ENCODE peak calls at places on chromosomes 11 and 22, in six cellular contexts. M is stimulated activated CD4-positive, alpha-beta T cell treated with anti-CD3 and anti-CD28 coated beads, Interleukin-12 subunit alpha, Interleukin-12 subunit beta, amount 100 ng/mL, for 4 hours; B is posterior cingulate gyrus; T is activated CD8-positive, alpha-beta T cell treated with anti-CD3 and anti-CD28 coated beads, Interleukin-2, amount 10 ng/mL, durations not matched to agents 7 days and 5 days; I is GM23248; P is activated CD8-positive, alpha-beta memory T cell treated with anti-CD3 and anti-CD28 coated beads, Interleukin-2, amount 50 U/mL, for 48 hours. F is an unnamed sample.

GRCh38 chr11:88103337-88104206 is 71.7 kb downstream of the RAB38 start:
- DNase-seq in B (no peak), P (peak; percentile 51), I (peak; percentile 38), M (peak; percentile 0), T (peak; percentile 54), F (no peak)

GRCh38 chr11:6556139-6556949 is 47.1 kb downstream of the RRP8 start:
- DNase-seq in B (no peak), M (no peak), P (no peak), I (no peak), T (peak; percentile 9), F (no peak)

GRCh38 chr11:75510011-75510595 is 15.6 kb downstream of the GDPD5 start:
- DNase-seq in B (no peak), T (no peak), P (no peak), I (no peak), M (no peak), F (no peak)

GRCh38 chr11:553083-553948 is 7.2 kb downstream of the LMNTD2 start:
- DNase-seq in M (no peak), T (no peak), B (no peak), P (no peak), I (no peak), F (no peak)

GRCh38 chr11:1548221-1549070 is 23.6 kb downstream of the DUSP8 start:
- DNase-seq in T (no peak), M (no peak), B (peak; percentile 45), I (peak; percentile 74), P (no peak), F (peak; percentile 90)

GRCh38 chr11:65793144-65793581 is 6.3 kb downstream of the OVOL1 start:
- DNase-seq in P (no peak), M (no peak), I (no peak), T (no peak), B (no peak), F (no peak)

GRCh38 chr11:116339306-116339705 is 433.5 kb downstream of the BUD13 start:
- DNase-seq in T (no peak), M (no peak), P (no peak), I (no peak), B (no peak), F (peak; percentile 12)

GRCh38 chr11:1763796-1764661 is at the start of gene CTSD:
- DNase-seq in M (peak; percentile 91), B (peak; percentile 79), T (peak; percentile 91), P (peak; percentile 98), I (peak; percentile 93), F (no peak)

GRCh38 chr11:32489464-32489863 is 54.1 kb upstream of the WT1 start:
- DNase-seq in P (no peak), T (no peak), M (no peak), I (no peak), B (no peak), F (no peak)

GRCh38 chr11:60971520-60971919 is at the start of gene CD6:
- DNase-seq in I (no peak), T (peak; percentile 85), B (no peak), P (no peak), M (peak; percentile 61), F (no peak)

GRCh38 chr22:23072035-23072910 is 2.0 kb downstream of the GNAZ start:
- DNase-seq in M (no peak), T (no peak), I (peak; percentile 6), P (no peak), B (peak; percentile 11), F (no peak)

GRCh38 chr11:109933126-109933525 is 160.1 kb upstream of the ZC3H12C start:
- DNase-seq in B (no peak), P (no peak), T (no peak), M (no peak), I (peak; percentile 22), F (no peak)

GRCh38 chr11:3959015-3959917 is 103.8 kb downstream of the STIM1 start:
- DNase-seq in B (no peak), M (no peak), I (peak; percentile 89), T (no peak), P (no peak), F (no peak)

GRCh38 chr11:69208190-69209037 is 52.7 kb downstream of the SMIM38 start:
- DNase-seq in T (no peak), B (no peak), P (no peak), I (no peak), M (no peak), F (peak; percentile 65)

GRCh38 chr22:46373166-46373565 is 37.7 kb downstream of the TRMU start:
- DNase-seq in M (no peak), I (no peak), P (no peak), T (no peak), B (no peak), F (no peak)

GRCh38 chr11:104467414-104467813 is 303.5 kb upstream of the PDGFD start:
- DNase-seq in I (no peak), P (no peak), T (no peak), M (no peak), B (no peak), F (no peak)

GRCh38 chr11:78071717-78072116 is 7.9 kb downstream of the NDUFC2 start:
- DNase-seq in T (no peak), M (no peak), P (no peak), I (no peak), B (no peak), F (no peak)

GRCh38 chr11:70580036-70580805 is 181.9 kb downstream of the CTTN start:
- DNase-seq in T (no peak), B (no peak), M (no peak), P (no peak), I (peak; percentile 8), F (no peak)

GRCh38 chr22:25494774-25495173 is 69.7 kb upstream of the GRK3 start:
- DNase-seq in I (no peak), T (no peak), B (no peak), P (no peak), M (no peak), F (no peak)